ENCODE peak calls at places on chromosomes 2 and 18, in nine cellular contexts. N, L, X, B, U, C, K, F and H are unnamed samples.
A peak's percentile ranks its signal among the peaks of the same experiment; 100 is the strongest.

GRCh38 chr18:67730884-67731283 is 214.4 kb upstream of the DSEL start:
- DNase-seq in K (no peak), N (no peak), B (no peak), X (no peak), L (no peak), F (no peak), U (no peak), C (no peak), H (peak; percentile 33)

GRCh38 chr2:234111523-234111922 is 61.0 kb downstream of the SPP2 start:
- DNase-seq in B (no peak), K (no peak), N (no peak), F (no peak), C (no peak), L (no peak), X (no peak), U (no peak), H (peak; percentile 17)

GRCh38 chr18:7608798-7609197 is 41.7 kb downstream of the PTPRM start:
- DNase-seq in B (no peak), C (no peak), U (no peak), L (no peak), K (no peak), X (no peak), N (no peak), F (no peak), H (no peak)

GRCh38 chr2:114293355-114293754 is 149.1 kb upstream of the DPP10 start:
- DNase-seq in U (no peak), N (no peak), K (no peak), F (no peak), X (no peak), C (no peak), B (no peak), L (no peak), H (no peak)

GRCh38 chr2:128710242-128710641 is 391.6 kb upstream of the HS6ST1 start:
- DNase-seq in F (no peak), C (no peak), X (no peak), B (no peak), U (no peak), L (no peak), K (no peak), N (no peak), H (no peak)

GRCh38 chr2:199085201-199085750 is 372.5 kb downstream of the SATB2 start:
- DNase-seq in F (no peak), U (no peak), B (no peak), N (no peak), K (no peak), L (no peak), X (no peak), C (no peak), H (peak; percentile 55)

GRCh38 chr18:36786686-36787085 is 42.1 kb downstream of the TPGS2 start:
- DNase-seq in L (no peak), C (no peak), F (no peak), B (no peak), U (no peak), N (no peak), X (no peak), K (no peak), H (peak; percentile 9)

GRCh38 chr2:6264198-6264597 is 572.0 kb downstream of the SOX11 start:
- DNase-seq in L (no peak), B (no peak), C (no peak), N (no peak), U (no peak), K (no peak), F (no peak), X (no peak), H (no peak)

GRCh38 chr2:46164581-46165301 is 132.5 kb upstream of the EPAS1 start:
- DNase-seq in L (peak; percentile 72), N (no peak), B (no peak), C (no peak), F (no peak), X (no peak), U (peak; percentile 19), K (no peak), H (peak; percentile 88)

GRCh38 chr2:30252723-30253688 is 21.7 kb downstream of the LBH start:
- DNase-seq in K (peak; percentile 20), L (no peak), B (peak; percentile 71), C (peak; percentile 20), N (peak; percentile 80), F (no peak), X (peak; percentile 49), U (peak; percentile 42), H (peak; percentile 64)

GRCh38 chr2:51103205-51103604 is 71.3 kb upstream of the NRXN1 start:
- DNase-seq in B (no peak), U (peak; percentile 35), K (no peak), F (no peak), N (no peak), X (no peak), C (no peak), L (no peak), H (peak; percentile 84)

GRCh38 chr2:197786010-197786877 is 1.1 kb upstream of the BOLL start:
- DNase-seq in K (no peak), X (no peak), L (peak; percentile 45), F (peak; percentile 55), U (no peak), B (peak; percentile 60), C (peak; percentile 21), N (peak; percentile 86), H (no peak)

GRCh38 chr2:63764630-63765029 is 77.1 kb upstream of the UGP2 start:
- DNase-seq in U (no peak), L (no peak), F (no peak), C (no peak), K (no peak), B (no peak), X (no peak), N (no peak), H (no peak)

GRCh38 chr2:214481204-214481603 is 70.3 kb downstream of the VWC2L start:
- DNase-seq in B (no peak), F (no peak), C (no peak), N (no peak), K (peak; percentile 7), X (no peak), L (no peak), U (no peak), H (no peak)

GRCh38 chr18:22452226-22452668 is 34.5 kb upstream of the CTAGE1 start:
- DNase-seq in N (no peak), C (no peak), K (no peak), F (no peak), U (no peak), B (no peak), L (no peak), X (no peak), H (no peak)

GRCh38 chr2:127844973-127845372 is 13.0 kb downstream of the POLR2D start:
- DNase-seq in B (no peak), L (no peak), K (no peak), N (no peak), U (no peak), C (no peak), X (no peak), F (no peak), H (no peak)

GRCh38 chr2:218733615-218734021 is 23.0 kb downstream of the TTLL4 start:
- DNase-seq in X (no peak), L (no peak), K (no peak), U (no peak), B (no peak), N (peak; percentile 28), F (no peak), C (no peak), H (no peak)

GRCh38 chr18:5287854-5288253 is 7.7 kb downstream of the ZBTB14 start:
- DNase-seq in K (no peak), U (no peak), B (no peak), C (no peak), L (no peak), X (no peak), F (no peak), N (no peak), H (no peak)

GRCh38 chr2:70143314-70144150 is 47.3 kb downstream of the C2orf42 start:
- DNase-seq in U (peak; percentile 58), N (peak; percentile 58), X (no peak), F (peak; percentile 56), K (no peak), C (no peak), L (peak; percentile 71), B (peak; percentile 51), H (no peak)

GRCh38 chr18:44123743-44124142 is 556.9 kb upstream of the SETBP1 start:
- DNase-seq in U (no peak), F (no peak), K (no peak), X (no peak), B (no peak), N (no peak), L (no peak), C (no peak), H (no peak)

GRCh38 chr2:8573234-8573941 is 108.5 kb upstream of the ID2 start:
- DNase-seq in N (no peak), K (no peak), B (no peak), C (no peak), L (peak; percentile 67), U (no peak), F (no peak), X (no peak), H (no peak)

GRCh38 chr2:238216651-238217184 is 13.2 kb upstream of the ILKAP start:
- DNase-seq in L (no peak), F (no peak), K (no peak), N (no peak), U (no peak), C (no peak), X (no peak), B (no peak), H (no peak)

GRCh38 chr2:188285049-188285448 is 6.6 kb upstream of the GULP1 start:
- DNase-seq in U (no peak), C (no peak), N (no peak), K (no peak), F (no peak), L (no peak), X (no peak), B (no peak), H (no peak)

GRCh38 chr18:33107511-33107910 is 333.0 kb downstream of the CCDC178 start:
- DNase-seq in U (no peak), K (no peak), X (no peak), L (no peak), C (no peak), F (no peak), N (no peak), B (no peak), H (no peak)

GRCh38 chr2:3205845-3206244 is 171.8 kb downstream of the EIPR1 start:
- DNase-seq in X (no peak), U (no peak), L (no peak), B (no peak), F (no peak), N (no peak), K (no peak), C (no peak), H (no peak)

GRCh38 chr2:235570256-235570655 is 76.4 kb downstream of the AGAP1 start:
- DNase-seq in K (no peak), C (no peak), N (no peak), F (no peak), B (no peak), X (no peak), L (no peak), U (peak; percentile 30), H (no peak)